ENCODE peak calls at places on chromosomes 16 and 17, in nine cellular contexts. L is osteocyte, G is fibroblast of lung, R is progenitor cell of endocrine pancreas, P is upper lobe of left lung, T is HL-60, N is choroid plexus epithelial cell, B is pancreas, E is AG04450. W is an unnamed sample.

GRCh38 chr17:31722251-31723056 is 136.6 kb downstream of the COPRS start:
- DNase-seq in L (peak; percentile 59), G (peak; percentile 85), R (no peak), P (no peak), T (no peak), N (peak; percentile 66), B (no peak), E (no peak), W (no peak)

GRCh38 chr16:66844009-66844341 is 239 bp upstream of the CA7 start:
- DNase-seq in L (no peak), G (no peak), R (no peak), P (no peak), T (no peak), N (no peak), B (no peak), E (no peak), W (no peak)

GRCh38 chr17:50060951-50061712 is 5.2 kb downstream of the ITGA3 start:
- DNase-seq in L (no peak), G (peak; percentile 82), R (no peak), P (peak; percentile 91), T (no peak), N (peak; percentile 62), B (peak; percentile 69), E (no peak), W (no peak)

GRCh38 chr17:39597372-39598046 is 10.2 kb downstream of the NEUROD2 start:
- DNase-seq in L (no peak), G (no peak), R (no peak), P (no peak), T (no peak), N (no peak), B (peak; percentile 12), E (no peak), W (no peak)

GRCh38 chr16:85395913-85396878 is 216.9 kb upstream of the GSE1 start:
- DNase-seq in L (no peak), G (peak; percentile 47), R (no peak), P (no peak), T (no peak), N (peak; percentile 66), B (peak; percentile 33), E (no peak), W (peak; percentile 39)

GRCh38 chr17:16491703-16492612 is at the start of gene LRRC75A:
- DNase-seq in L (no peak), G (peak; percentile 30), R (peak; percentile 60), P (peak; percentile 28), T (no peak), N (no peak), B (peak; percentile 59), E (no peak), W (no peak)

GRCh38 chr16:75481475-75481874 is 13.8 kb downstream of the CHST6 start:
- DNase-seq in L (no peak), G (no peak), R (no peak), P (no peak), T (no peak), N (no peak), B (no peak), E (no peak), W (no peak)

GRCh38 chr17:63843387-63844292 is 1.2 kb upstream of the SMARCD2 start:
- DNase-seq in L (no peak), G (peak; percentile 68), R (no peak), P (peak; percentile 59), T (peak; percentile 89), N (peak; percentile 84), B (no peak), E (peak; percentile 44), W (no peak)

GRCh38 chr17:39114744-39115534 is 36.5 kb downstream of the PLXDC1 start:
- DNase-seq in L (no peak), G (no peak), R (no peak), P (no peak), T (no peak), N (peak; percentile 22), B (no peak), E (no peak), W (no peak)

GRCh38 chr17:42774066-42774750 is 959 bp downstream of the VPS25 start:
- DNase-seq in L (no peak), G (peak; percentile 77), R (no peak), P (no peak), T (no peak), N (peak; percentile 41), B (no peak), E (no peak), W (no peak)

GRCh38 chr17:59451706-59452105 is 113.7 kb upstream of the DHX40 start:
- DNase-seq in L (no peak), G (peak; percentile 71), R (no peak), P (no peak), T (no peak), N (peak; percentile 64), B (no peak), E (no peak), W (no peak)

GRCh38 chr16:51048544-51048943 is 102.5 kb downstream of the SALL1 start:
- DNase-seq in L (no peak), G (peak; percentile 33), R (no peak), P (no peak), T (no peak), N (peak; percentile 0), B (no peak), E (no peak), W (no peak)

GRCh38 chr17:44348234-44348987 is 3.3 kb downstream of the GRN start:
- DNase-seq in L (no peak), G (peak; percentile 33), R (no peak), P (peak; percentile 76), T (peak; percentile 83), N (peak; percentile 66), B (no peak), E (no peak), W (no peak)

GRCh38 chr17:19338031-19338990 is 24.2 kb downstream of the B9D1 start:
- DNase-seq in L (no peak), G (peak; percentile 21), R (peak; percentile 57), P (peak; percentile 69), T (peak; percentile 57), N (peak; percentile 52), B (peak; percentile 84), E (no peak), W (no peak)

GRCh38 chr16:25390761-25391160 is 133.1 kb upstream of the ZKSCAN2 start:
- DNase-seq in L (no peak), G (no peak), R (no peak), P (no peak), T (no peak), N (no peak), B (no peak), E (no peak), W (no peak)
- TF ChIP-seq CTCF in L (no peak), G (no peak), R (no peak), P (no peak), T (no peak), N (no peak), B (no peak), E (no peak), W (no peak)

DNA sequence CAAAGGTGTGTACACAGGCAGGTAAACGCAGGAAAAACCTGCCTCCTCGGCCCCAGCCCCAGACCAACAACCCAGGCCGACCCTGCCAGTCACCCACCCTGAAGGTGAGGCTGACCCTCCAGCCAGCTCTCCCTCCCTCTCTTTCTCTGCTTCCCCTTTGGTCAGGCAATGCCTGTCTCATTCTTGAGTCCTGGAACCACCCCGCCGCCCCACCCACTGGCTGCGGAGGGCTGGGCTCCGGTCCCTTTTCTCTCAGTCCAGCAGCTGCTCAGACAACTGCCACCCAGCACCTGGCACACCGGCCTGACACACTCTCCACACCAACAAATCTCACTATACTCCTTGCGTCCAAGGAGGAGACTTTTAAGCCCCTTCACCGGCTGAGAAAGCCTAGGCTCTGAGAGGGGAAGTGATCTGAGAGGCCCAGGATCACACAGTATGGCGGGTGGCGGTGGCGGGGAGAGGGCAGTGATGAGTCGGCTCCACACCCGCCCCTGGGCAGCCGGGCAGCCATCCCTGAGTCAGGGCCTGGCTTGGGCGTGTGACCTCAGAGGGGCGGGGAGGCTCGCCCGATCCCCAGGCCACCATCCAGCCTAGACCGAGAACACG is 687 bp downstream of the FLII start:
- DNase-seq in L (no peak), G (peak; percentile 65), R (peak; percentile 41), P (peak; percentile 89), T (peak; percentile 45), N (peak; percentile 35), B (peak; percentile 84), E (no peak), W (no peak)
- TF ChIP-seq CTCF in L (no peak), G (no peak), R (no peak), P (no peak), T (no peak), N (no peak), B (no peak), E (no peak), W (no peak)

DNA sequence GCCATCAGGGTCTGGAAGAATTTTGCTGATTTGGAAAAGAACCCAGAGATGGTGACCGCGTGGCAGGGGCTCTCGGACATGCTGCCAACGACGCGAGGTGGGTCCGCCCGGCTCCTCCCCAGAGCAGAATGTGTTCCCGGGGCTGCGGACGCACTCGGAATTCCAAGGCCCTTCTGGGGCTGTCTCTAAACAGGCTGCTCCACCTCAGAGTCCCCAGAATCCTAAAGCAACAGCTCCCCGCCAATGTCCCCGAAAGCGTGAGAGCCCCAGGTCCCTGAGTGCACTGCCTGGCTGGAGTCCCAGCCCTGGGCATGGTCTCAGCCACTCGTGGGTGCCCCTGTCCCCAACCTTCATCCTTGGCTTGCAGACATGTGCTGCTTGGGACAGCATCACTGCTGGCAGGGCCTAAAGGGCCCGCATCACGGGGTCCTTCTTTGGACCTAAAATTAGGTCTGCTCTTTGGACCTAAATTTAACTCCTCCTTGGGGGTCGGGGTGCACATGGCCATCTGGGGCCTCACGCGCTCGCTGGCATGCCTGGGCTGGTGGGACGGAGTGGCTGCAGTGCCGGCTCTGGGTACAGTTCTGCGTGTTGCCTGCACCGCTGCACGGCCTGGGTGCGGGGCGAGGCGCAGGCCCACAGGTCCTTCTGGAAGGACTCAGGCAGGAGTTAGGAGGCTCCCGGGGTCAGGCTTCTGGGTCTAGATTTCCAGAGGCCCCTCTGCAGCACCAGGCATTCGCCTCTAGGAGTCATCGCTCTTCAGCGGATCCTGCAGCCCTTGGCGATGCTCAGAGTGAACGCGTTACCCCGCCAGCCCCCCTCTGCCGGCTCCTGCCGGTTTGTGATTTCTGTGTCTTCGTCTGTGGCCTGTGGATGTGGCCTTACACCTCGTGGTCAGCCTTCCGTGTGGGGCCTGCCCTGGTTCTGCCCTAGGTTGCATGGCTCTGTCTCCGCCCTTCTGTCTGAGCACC is 41.9 kb upstream of the CHMP6 start:
- DNase-seq in L (no peak), G (no peak), R (no peak), P (no peak), T (no peak), N (no peak), B (no peak), E (no peak), W (no peak)
- TF ChIP-seq CTCF in L (no peak), G (no peak), R (no peak), P (no peak), T (no peak), N (no peak), B (no peak), E (no peak), W (no peak)

DNA sequence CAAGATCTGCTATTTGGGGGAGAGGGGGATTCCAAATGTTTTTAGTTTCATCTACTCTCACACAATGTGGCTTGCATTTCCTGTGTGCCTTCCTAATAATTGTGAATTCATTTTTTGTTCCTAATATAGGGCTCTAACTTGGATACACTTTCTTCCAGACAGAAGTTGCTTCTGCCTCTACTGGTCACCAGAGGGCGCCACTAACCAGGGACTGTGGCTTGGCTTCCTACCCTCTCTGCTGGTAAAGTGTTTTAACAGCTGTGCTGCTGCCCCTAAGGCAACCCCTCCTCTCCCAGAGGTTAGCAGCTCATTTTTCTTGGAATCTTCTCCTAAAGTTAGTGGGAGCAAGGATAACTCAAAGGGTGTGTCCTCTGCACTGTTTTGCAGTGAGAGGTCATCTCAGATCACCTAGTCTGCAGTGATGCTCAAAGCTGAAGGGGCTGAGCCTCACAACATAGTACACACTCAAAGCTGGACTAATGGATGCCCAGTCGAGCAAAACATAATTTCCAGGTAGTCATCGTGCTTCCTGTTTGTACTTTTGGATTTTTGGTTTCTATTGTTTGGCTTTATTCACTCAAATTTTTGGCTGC is 5.0 kb upstream of the PRSS54 start:
- DNase-seq in L (no peak), G (peak; percentile 1), R (no peak), P (no peak), T (peak; percentile 20), N (peak; percentile 38), B (no peak), E (no peak), W (no peak)
- TF ChIP-seq CTCF in L (peak; percentile 32), G (peak; percentile 66), R (peak; percentile 53), P (peak; percentile 11), T (peak; percentile 60), N (peak; percentile 70), B (peak; percentile 24), E (peak; percentile 53), W (peak; percentile 79)